ENCODE peak calls at places on chromosomes 16 and 17, in eight cellular contexts. X, O, G, J, L, S, F and Z are unnamed samples.

GRCh38 chr17:70668938-70669778 is 499.8 kb downstream of the KCNJ2 start:
- DNase-seq in J (no peak), S (no peak), L (no peak), G (no peak), X (no peak), O (no peak), F (no peak), Z (no peak)

GRCh38 chr17:17035920-17036319 is 6.3 kb upstream of the MPRIP start:
- DNase-seq in F (no peak), L (no peak), G (no peak), J (no peak), X (no peak), S (no peak), O (no peak), Z (no peak)

GRCh38 chr17:77498056-77498785 is 357.5 kb downstream of the SEC14L1 start:
- DNase-seq in O (no peak), J (no peak), X (no peak), S (no peak), G (no peak), F (no peak), L (no peak), Z (no peak)

GRCh38 chr17:67312265-67312664 is 54.1 kb downstream of the PSMD12 start:
- DNase-seq in O (no peak), L (no peak), F (no peak), S (no peak), J (no peak), X (no peak), G (no peak), Z (no peak)

GRCh38 chr16:85944572-85945423 is 45.8 kb downstream of the IRF8 start:
- DNase-seq in F (no peak), L (no peak), X (no peak), G (no peak), S (no peak), O (no peak), J (no peak), Z (no peak)

GRCh38 chr17:4965311-4965986 is 2.2 kb downstream of the SPAG7 start:
- DNase-seq in F (no peak), J (no peak), G (no peak), S (no peak), O (no peak), X (no peak), L (no peak), Z (no peak)

GRCh38 chr17:80559688-80560290 is 15.2 kb downstream of the RPTOR start:
- DNase-seq in G (peak), F (no peak), X (peak), J (no peak), L (peak), S (no peak), O (no peak), Z (peak)

GRCh38 chr16:67530013-67530939 is 1.6 kb downstream of the RIPOR1 start:
- DNase-seq in X (peak), S (peak), J (peak), G (peak), L (peak), F (no peak), O (no peak), Z (peak)

GRCh38 chr17:80688994-80689635 is 144.5 kb downstream of the RPTOR start:
- DNase-seq in L (no peak), F (no peak), G (no peak), X (no peak), J (no peak), S (no peak), O (no peak), Z (no peak)

GRCh38 chr16:85234310-85235235 is 122.3 kb upstream of the CIBAR2 start:
- DNase-seq in G (peak), X (peak), F (no peak), O (no peak), J (no peak), L (no peak), S (peak), Z (peak)

GRCh38 chr16:68524069-68524820 is 14.8 kb upstream of the ZFP90 start:
- DNase-seq in X (no peak), J (no peak), L (peak), O (no peak), F (no peak), G (no peak), S (no peak), Z (no peak)

GRCh38 chr17:79838541-79839274 is 532 bp downstream of the CBX4 start:
- DNase-seq in S (peak), O (peak), J (peak), F (peak), G (peak), L (peak), X (peak), Z (peak)

GRCh38 chr16:80599466-80599865 is 58.7 kb downstream of the DYNLRB2 start:
- DNase-seq in J (no peak), X (peak), S (no peak), O (no peak), F (no peak), G (peak), L (no peak), Z (no peak)

GRCh38 chr16:84258266-84258665 is 18.5 kb upstream of the KCNG4 start:
- DNase-seq in S (no peak), L (no peak), G (no peak), J (no peak), O (no peak), F (no peak), X (no peak), Z (no peak)

GRCh38 chr17:17757391-17757791 is 76.1 kb downstream of the RAI1 start:
- DNase-seq in X (no peak), S (no peak), L (no peak), O (peak), F (no peak), G (no peak), J (no peak), Z (no peak)